ENCODE peak calls at places on chromosomes 16 and 17, in seven cellular contexts. One of them, this sample, is unnamed. For H3K4me1, the result is how much of the 10 kb centered on the place peaks cover.

GRCh38 chr16:47377156-47377555 is 83.7 kb downstream of the ITFG1 start:
- DNase-seq in body of pancreas: no peak
- DNase-seq in tibial nerve: no peak
- DNase-seq in uterus: no peak
- DNase-seq in Peyer's patch: no peak
- DNase-seq in A549: peak
- DNase-seq in ovary: no peak
- DNase-seq in this sample: no peak

GRCh38 chr16:72013888-72014538 is 5.5 kb downstream of the DHODH start:
- DNase-seq in body of pancreas: no peak
- DNase-seq in tibial nerve: no peak
- DNase-seq in uterus: peak
- DNase-seq in Peyer's patch: no peak
- DNase-seq in A549: no peak
- DNase-seq in ovary: peak
- DNase-seq in this sample: peak

GRCh38 chr16:72210571-72210970 is 38.6 kb upstream of the PMFBP1 start:
- DNase-seq in body of pancreas: no peak
- DNase-seq in tibial nerve: no peak
- DNase-seq in uterus: no peak
- DNase-seq in Peyer's patch: no peak
- DNase-seq in A549: no peak
- DNase-seq in ovary: no peak
- DNase-seq in this sample: no peak

GRCh38 chr16:20849587-20850390 is 43.5 kb downstream of the REXO5 start:
- DNase-seq in body of pancreas: peak
- DNase-seq in tibial nerve: peak
- DNase-seq in uterus: peak
- DNase-seq in Peyer's patch: peak
- DNase-seq in A549: peak
- DNase-seq in ovary: peak
- DNase-seq in this sample: peak

GRCh38 chr17:41972571-41973411 is 6.2 kb downstream of the CNP start:
- DNase-seq in body of pancreas: peak
- DNase-seq in tibial nerve: no peak
- DNase-seq in uterus: no peak
- DNase-seq in Peyer's patch: no peak
- DNase-seq in A549: no peak
- DNase-seq in ovary: peak
- DNase-seq in this sample: peak

GRCh38 chr17:82794781-82795505 is 43.1 kb downstream of the TBCD start:
- DNase-seq in body of pancreas: no peak
- DNase-seq in tibial nerve: no peak
- DNase-seq in uterus: no peak
- DNase-seq in Peyer's patch: no peak
- DNase-seq in A549: no peak
- DNase-seq in ovary: no peak
- DNase-seq in this sample: peak

GRCh38 chr16:63187638-63188037 is 1151.4 kb upstream of the CDH8 start:
- DNase-seq in body of pancreas: no peak
- DNase-seq in tibial nerve: no peak
- DNase-seq in uterus: no peak
- DNase-seq in Peyer's patch: no peak
- DNase-seq in A549: no peak
- DNase-seq in ovary: no peak
- DNase-seq in this sample: no peak

GRCh38 chr16:8721693-8722348 is 47.4 kb downstream of the ABAT start:
- DNase-seq in body of pancreas: no peak
- DNase-seq in tibial nerve: no peak
- DNase-seq in uterus: no peak
- DNase-seq in Peyer's patch: no peak
- DNase-seq in A549: no peak
- DNase-seq in ovary: no peak
- DNase-seq in this sample: no peak

GRCh38 chr16:57604177-57604576 is 24.3 kb upstream of the ADGRG1 start:
- DNase-seq in body of pancreas: no peak
- DNase-seq in tibial nerve: no peak
- DNase-seq in uterus: no peak
- DNase-seq in Peyer's patch: no peak
- DNase-seq in A549: no peak
- DNase-seq in ovary: no peak
- DNase-seq in this sample: no peak

GRCh38 chr16:81646561-81646960 is 132.5 kb upstream of the PLCG2 start:
- DNase-seq in body of pancreas: no peak
- DNase-seq in tibial nerve: no peak
- DNase-seq in uterus: no peak
- DNase-seq in Peyer's patch: no peak
- DNase-seq in A549: no peak
- DNase-seq in ovary: no peak
- DNase-seq in this sample: no peak

GRCh38 chr16:1961651-1962067 is 2.3 kb downstream of the NDUFB10 start:
- DNase-seq in body of pancreas: no peak
- DNase-seq in tibial nerve: no peak
- DNase-seq in uterus: no peak
- DNase-seq in Peyer's patch: no peak
- DNase-seq in A549: peak
- DNase-seq in ovary: no peak
- DNase-seq in this sample: no peak

GRCh38 chr16:1964046-1964505 is 550 bp downstream of the RPS2 start:
- DNase-seq in body of pancreas: peak
- DNase-seq in tibial nerve: no peak
- DNase-seq in uterus: no peak
- DNase-seq in Peyer's patch: peak
- DNase-seq in A549: peak
- DNase-seq in ovary: peak
- DNase-seq in this sample: peak

GRCh38 chr16:1959269-1960039 is at the start of gene NDUFB10:
- DNase-seq in body of pancreas: peak
- DNase-seq in tibial nerve: peak
- DNase-seq in uterus: peak
- DNase-seq in Peyer's patch: peak
- DNase-seq in A549: peak
- DNase-seq in ovary: peak
- DNase-seq in this sample: peak

GRCh38 chr16:1958715-1959268 is 546 bp upstream of the NDUFB10 start:
- DNase-seq in body of pancreas: no peak
- DNase-seq in tibial nerve: no peak
- DNase-seq in uterus: peak
- DNase-seq in Peyer's patch: no peak
- DNase-seq in A549: no peak
- DNase-seq in ovary: no peak
- DNase-seq in this sample: no peak

DNA sequence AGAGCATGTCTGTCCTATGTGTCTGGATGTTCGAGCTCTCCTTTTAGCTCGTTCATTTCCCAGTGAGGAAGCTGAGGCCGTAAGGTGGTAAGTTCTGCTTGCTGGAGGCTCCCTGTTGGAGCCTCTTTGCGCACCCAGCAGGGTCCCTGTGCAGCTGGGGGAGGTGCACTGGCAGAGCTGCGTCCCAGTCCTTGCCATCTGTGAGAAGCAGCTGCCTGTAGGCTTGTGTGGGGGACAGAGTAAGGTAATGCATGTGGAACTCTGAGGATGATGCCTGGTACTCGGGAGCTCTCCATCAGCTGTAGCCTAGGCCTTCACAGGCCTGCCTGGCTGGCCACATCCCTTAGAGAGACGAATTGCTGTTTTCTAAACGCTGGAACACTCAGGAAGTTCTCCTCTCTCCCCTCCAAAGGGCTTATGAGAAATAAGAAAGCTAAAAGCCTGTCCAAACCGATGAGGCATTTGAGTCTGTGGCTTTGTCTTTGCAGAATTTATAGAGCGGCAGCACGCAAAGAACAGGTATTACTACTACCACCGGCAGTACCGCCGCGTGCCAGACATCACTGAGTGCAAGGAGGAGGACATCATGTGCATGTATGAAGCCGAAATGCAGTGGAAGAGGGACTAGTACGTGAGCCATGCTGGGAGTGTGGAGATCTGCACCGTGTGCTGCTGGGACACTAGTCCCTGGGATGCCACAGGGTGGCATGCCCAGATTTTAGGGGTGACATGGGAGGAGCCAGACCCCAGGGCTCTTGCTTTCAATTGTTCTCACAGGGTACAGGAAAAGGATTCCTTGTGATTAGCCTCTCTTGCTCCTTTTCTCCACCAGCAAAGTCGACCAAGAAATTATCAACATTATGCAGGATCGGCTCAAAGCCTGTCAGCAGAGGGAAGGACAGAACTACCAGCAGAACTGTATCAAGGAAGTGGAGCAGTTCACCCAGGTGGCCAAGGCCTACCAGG is 1.6 kb downstream of the NDUFB10 start:
- DNase-seq in body of pancreas: no peak
- DNase-seq in tibial nerve: no peak
- DNase-seq in uterus: no peak
- DNase-seq in Peyer's patch: no peak
- DNase-seq in A549: peak
- DNase-seq in ovary: no peak
- DNase-seq in this sample: no peak
- TF ChIP-seq POLR2A in body of pancreas: peak
- TF ChIP-seq POLR2A in tibial nerve: no peak
- TF ChIP-seq POLR2A in uterus: no peak
- TF ChIP-seq POLR2A in Peyer's patch: no peak
- TF ChIP-seq POLR2A in A549: peak
- TF ChIP-seq POLR2A in ovary: no peak
- TF ChIP-seq POLR2A in this sample: no peak

GRCh38 chr16:68273896-68274295 is 9.6 kb downstream of the SLC7A6 start:
- DNase-seq in body of pancreas: no peak
- DNase-seq in tibial nerve: no peak
- DNase-seq in uterus: no peak
- DNase-seq in Peyer's patch: no peak
- DNase-seq in A549: no peak
- DNase-seq in ovary: no peak
- DNase-seq in this sample: no peak
- H3K4me1 ChIP-seq in body of pancreas: under half
- H3K4me1 ChIP-seq in tibial nerve: under half
- H3K4me1 ChIP-seq in uterus: under half
- H3K4me1 ChIP-seq in Peyer's patch: under half
- H3K4me1 ChIP-seq in A549: under half
- H3K4me1 ChIP-seq in ovary: under half
- H3K4me1 ChIP-seq in this sample: half or more

GRCh38 chr16:27698266-27698665 is 148.3 kb downstream of the KATNIP start:
- DNase-seq in body of pancreas: no peak
- DNase-seq in tibial nerve: no peak
- DNase-seq in uterus: no peak
- DNase-seq in Peyer's patch: peak
- DNase-seq in A549: no peak
- DNase-seq in ovary: no peak
- DNase-seq in this sample: no peak
- TF ChIP-seq CTCF in body of pancreas: no peak
- TF ChIP-seq CTCF in tibial nerve: no peak
- TF ChIP-seq CTCF in uterus: no peak
- TF ChIP-seq CTCF in Peyer's patch: no peak
- TF ChIP-seq CTCF in A549: peak
- TF ChIP-seq CTCF in ovary: no peak
- TF ChIP-seq CTCF in this sample: peak

DNA sequence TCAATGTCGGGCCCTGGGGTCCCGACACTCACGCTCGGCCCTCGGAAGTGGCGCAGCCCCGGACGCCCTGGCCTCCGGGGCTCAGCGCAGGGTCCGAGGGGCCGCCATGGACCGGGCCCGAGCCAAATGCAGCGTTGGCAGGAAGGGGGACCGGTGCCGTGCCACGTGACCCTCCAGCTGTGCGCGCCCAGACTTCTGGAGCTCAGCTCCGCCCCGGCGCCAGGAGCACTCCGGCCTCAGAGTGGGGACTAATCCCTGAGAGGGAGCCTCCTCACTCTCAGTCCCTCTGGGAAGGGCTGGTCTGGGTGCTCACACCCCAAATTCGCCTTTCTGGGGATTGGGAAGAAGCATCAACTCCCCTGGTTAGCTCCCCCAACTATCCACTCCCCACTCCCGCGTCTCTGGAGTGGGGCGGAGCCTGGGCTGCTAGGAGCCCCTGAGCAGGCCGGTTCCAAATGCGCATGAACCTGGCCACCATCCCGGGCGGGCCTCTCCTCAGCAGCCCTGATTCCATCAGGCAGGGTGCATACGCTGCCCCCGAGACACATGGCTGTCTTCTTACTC is at the start of gene B3GNT9:
- DNase-seq in body of pancreas: peak
- DNase-seq in tibial nerve: peak
- DNase-seq in uterus: peak
- DNase-seq in Peyer's patch: peak
- DNase-seq in A549: peak
- DNase-seq in ovary: peak
- DNase-seq in this sample: peak
- TF ChIP-seq POLR2A in body of pancreas: no peak
- TF ChIP-seq POLR2A in tibial nerve: no peak
- TF ChIP-seq POLR2A in uterus: no peak
- TF ChIP-seq POLR2A in Peyer's patch: no peak
- TF ChIP-seq POLR2A in A549: peak
- TF ChIP-seq POLR2A in ovary: no peak
- TF ChIP-seq POLR2A in this sample: no peak

This sample was measured in heart left ventricle.